ENCODE peak calls at places on chromosomes 7 and 10, in five cellular contexts. One of them, this sample, is unnamed. For H3K4me1, the result is how much of the 10 kb centered on the place peaks cover.

GRCh38 chr7:102286237-102287081 is at the start of gene SH2B2:
- DNase-seq in Peyer's patch: peak
- DNase-seq in uterus: peak
- DNase-seq in IMR-90: peak
- DNase-seq in mammary epithelial cell: peak
- DNase-seq in this sample: peak

GRCh38 chr10:3761916-3762708 is 22.9 kb downstream of the KLF6 start:
- DNase-seq in Peyer's patch: no peak
- DNase-seq in uterus: no peak
- DNase-seq in IMR-90: peak
- DNase-seq in mammary epithelial cell: peak
- DNase-seq in this sample: no peak

GRCh38 chr7:99839560-99840011 is 11.8 kb downstream of the CYP3A43 start:
- DNase-seq in Peyer's patch: no peak
- DNase-seq in uterus: no peak
- DNase-seq in IMR-90: no peak
- DNase-seq in mammary epithelial cell: peak
- DNase-seq in this sample: no peak

GRCh38 chr10:86744067-86744725 is 12.2 kb upstream of the BMPR1A start:
- DNase-seq in Peyer's patch: no peak
- DNase-seq in uterus: no peak
- DNase-seq in IMR-90: no peak
- DNase-seq in mammary epithelial cell: no peak
- DNase-seq in this sample: no peak

GRCh38 chr7:43484678-43485355 is 98.1 kb upstream of the STK17A start:
- DNase-seq in Peyer's patch: no peak
- DNase-seq in uterus: no peak
- DNase-seq in IMR-90: no peak
- DNase-seq in mammary epithelial cell: no peak
- DNase-seq in this sample: no peak

GRCh38 chr7:134448359-134449229 is 10.3 kb downstream of the AKR1B1 start:
- DNase-seq in Peyer's patch: no peak
- DNase-seq in uterus: no peak
- DNase-seq in IMR-90: peak
- DNase-seq in mammary epithelial cell: peak
- DNase-seq in this sample: no peak

GRCh38 chr10:93496322-93497041 is at the start of gene CEP55:
- DNase-seq in Peyer's patch: peak
- DNase-seq in uterus: peak
- DNase-seq in IMR-90: peak
- DNase-seq in mammary epithelial cell: peak
- DNase-seq in this sample: peak

GRCh38 chr10:43350686-43351085 is 20.8 kb upstream of the FXYD4 start:
- DNase-seq in Peyer's patch: no peak
- DNase-seq in uterus: no peak
- DNase-seq in IMR-90: no peak
- DNase-seq in mammary epithelial cell: no peak
- DNase-seq in this sample: no peak

GRCh38 chr7:85287126-85287825 is 100.4 kb upstream of the SEMA3D start:
- DNase-seq in Peyer's patch: no peak
- DNase-seq in uterus: no peak
- DNase-seq in IMR-90: peak
- DNase-seq in mammary epithelial cell: no peak
- DNase-seq in this sample: no peak

GRCh38 chr10:124386186-124387077 is 32.3 kb downstream of the OAT start:
- DNase-seq in Peyer's patch: no peak
- DNase-seq in uterus: no peak
- DNase-seq in IMR-90: no peak
- DNase-seq in mammary epithelial cell: no peak
- DNase-seq in this sample: peak

GRCh38 chr10:120760246-120760645 is 90.9 kb upstream of the WDR11 start:
- DNase-seq in Peyer's patch: no peak
- DNase-seq in uterus: no peak
- DNase-seq in IMR-90: no peak
- DNase-seq in mammary epithelial cell: no peak
- DNase-seq in this sample: no peak

GRCh38 chr7:112790651-112790973 is 419 bp upstream of the TMEM168 start:
- DNase-seq in Peyer's patch: no peak
- DNase-seq in uterus: no peak
- DNase-seq in IMR-90: no peak
- DNase-seq in mammary epithelial cell: no peak
- DNase-seq in this sample: no peak

GRCh38 chr7:112791465-112792168 is 1.4 kb upstream of the TMEM168 start:
- DNase-seq in Peyer's patch: no peak
- DNase-seq in uterus: no peak
- DNase-seq in IMR-90: no peak
- DNase-seq in mammary epithelial cell: no peak
- DNase-seq in this sample: no peak

GRCh38 chr7:112789824-112790650 is at the start of gene TMEM168:
- DNase-seq in Peyer's patch: peak
- DNase-seq in uterus: peak
- DNase-seq in IMR-90: peak
- DNase-seq in mammary epithelial cell: peak
- DNase-seq in this sample: peak

GRCh38 chr7:112789453-112789823 is 755 bp downstream of the TMEM168 start:
- DNase-seq in Peyer's patch: no peak
- DNase-seq in uterus: no peak
- DNase-seq in IMR-90: no peak
- DNase-seq in mammary epithelial cell: no peak
- DNase-seq in this sample: no peak

GRCh38 chr7:112788778-112789343 is 1.3 kb downstream of the TMEM168 start:
- DNase-seq in Peyer's patch: no peak
- DNase-seq in uterus: no peak
- DNase-seq in IMR-90: no peak
- DNase-seq in mammary epithelial cell: no peak
- DNase-seq in this sample: no peak
- H3K4me3 ChIP-seq in Peyer's patch: no peak
- H3K4me3 ChIP-seq in uterus: peak
- H3K4me3 ChIP-seq in IMR-90: peak
- H3K4me3 ChIP-seq in mammary epithelial cell: peak
- H3K4me3 ChIP-seq in this sample: peak

GRCh38 chr7:111529507-111530355 is 32.6 kb downstream of the IMMP2L start:
- DNase-seq in Peyer's patch: no peak
- DNase-seq in uterus: no peak
- DNase-seq in IMR-90: peak
- DNase-seq in mammary epithelial cell: no peak
- DNase-seq in this sample: no peak

GRCh38 chr7:111535142-111535541 is 27.1 kb downstream of the IMMP2L start:
- DNase-seq in Peyer's patch: no peak
- DNase-seq in uterus: no peak
- DNase-seq in IMR-90: no peak
- DNase-seq in mammary epithelial cell: no peak
- DNase-seq in this sample: no peak

GRCh38 chr7:111532625-111533024 is 29.7 kb downstream of the IMMP2L start:
- DNase-seq in Peyer's patch: no peak
- DNase-seq in uterus: no peak
- DNase-seq in IMR-90: no peak
- DNase-seq in mammary epithelial cell: no peak
- DNase-seq in this sample: no peak

GRCh38 chr7:111530356-111530668 is 32.0 kb downstream of the IMMP2L start:
- DNase-seq in Peyer's patch: no peak
- DNase-seq in uterus: no peak
- DNase-seq in IMR-90: no peak
- DNase-seq in mammary epithelial cell: no peak
- DNase-seq in this sample: no peak

DNA sequence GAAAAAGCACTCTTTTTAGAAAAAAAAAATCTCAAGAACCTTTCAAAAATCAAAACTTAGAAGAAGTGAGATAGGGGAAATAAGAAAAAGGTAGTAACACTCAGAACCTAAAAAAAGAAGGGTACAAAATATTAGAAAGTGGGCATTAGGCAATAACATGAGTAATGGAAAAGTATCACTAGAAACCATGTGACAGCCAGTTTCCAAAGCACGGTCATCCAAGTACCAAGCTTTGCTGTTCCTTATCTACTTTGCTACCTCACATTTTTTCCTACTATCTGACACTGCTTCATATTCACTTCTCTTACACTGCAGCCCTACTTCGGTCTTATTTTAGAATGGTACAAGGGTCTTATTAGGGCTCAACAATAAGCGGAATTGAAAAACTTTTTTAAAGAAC is 30.3 kb downstream of the IMMP2L start:
- DNase-seq in Peyer's patch: no peak
- DNase-seq in uterus: no peak
- DNase-seq in IMR-90: no peak
- DNase-seq in mammary epithelial cell: no peak
- DNase-seq in this sample: no peak
- H3K4me1 ChIP-seq in Peyer's patch: under half
- H3K4me1 ChIP-seq in uterus: under half
- H3K4me1 ChIP-seq in IMR-90: under half
- H3K4me1 ChIP-seq in mammary epithelial cell: under half
- H3K4me1 ChIP-seq in this sample: under half

GRCh38 chr10:29543715-29544114 is 91.1 kb downstream of the SVIL start:
- DNase-seq in Peyer's patch: no peak
- DNase-seq in uterus: no peak
- DNase-seq in IMR-90: no peak
- DNase-seq in mammary epithelial cell: no peak
- DNase-seq in this sample: no peak

GRCh38 chr10:29539398-29539797 is 95.4 kb downstream of the SVIL start:
- DNase-seq in Peyer's patch: no peak
- DNase-seq in uterus: no peak
- DNase-seq in IMR-90: no peak
- DNase-seq in mammary epithelial cell: no peak
- DNase-seq in this sample: no peak

GRCh38 chr10:29542723-29543122 is 92.0 kb downstream of the SVIL start:
- DNase-seq in Peyer's patch: no peak
- DNase-seq in uterus: no peak
- DNase-seq in IMR-90: no peak
- DNase-seq in mammary epithelial cell: no peak
- DNase-seq in this sample: no peak

GRCh38 chr10:29540016-29540415 is 94.8 kb downstream of the SVIL start:
- DNase-seq in Peyer's patch: no peak
- DNase-seq in uterus: no peak
- DNase-seq in IMR-90: no peak
- DNase-seq in mammary epithelial cell: no peak
- DNase-seq in this sample: no peak

DNA sequence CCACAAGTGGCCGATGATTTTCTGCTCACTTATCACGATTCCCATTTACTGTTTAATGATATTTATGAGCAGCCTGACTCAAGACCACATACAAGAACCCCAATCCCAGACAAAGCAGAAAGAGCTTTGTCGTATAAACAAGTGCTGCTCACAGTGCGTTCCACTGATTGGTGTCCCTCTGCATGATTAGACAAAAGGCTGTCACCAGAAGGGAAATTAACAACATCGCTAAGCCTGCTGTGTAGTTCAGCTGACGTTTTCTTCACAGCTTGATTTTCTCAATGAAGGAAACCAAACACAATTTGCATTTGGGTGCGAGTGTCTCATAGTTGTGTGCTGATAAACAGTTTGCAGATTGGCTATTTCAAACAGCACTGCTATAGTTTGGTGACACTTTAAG is 92.9 kb downstream of the SVIL start:
- DNase-seq in Peyer's patch: no peak
- DNase-seq in uterus: no peak
- DNase-seq in IMR-90: no peak
- DNase-seq in mammary epithelial cell: no peak
- DNase-seq in this sample: no peak
- H3K27ac ChIP-seq in Peyer's patch: no peak
- H3K27ac ChIP-seq in uterus: no peak
- H3K27ac ChIP-seq in IMR-90: no peak
- H3K27ac ChIP-seq in mammary epithelial cell: no peak
- H3K27ac ChIP-seq in this sample: no peak

GRCh38 chr7:25895792-25896171 is 256.2 kb upstream of the NFE2L3 start:
- DNase-seq in Peyer's patch: no peak
- DNase-seq in uterus: no peak
- DNase-seq in IMR-90: no peak
- DNase-seq in mammary epithelial cell: no peak
- DNase-seq in this sample: no peak
- H3K4me3 ChIP-seq in Peyer's patch: no peak
- H3K4me3 ChIP-seq in uterus: no peak
- H3K4me3 ChIP-seq in IMR-90: no peak
- H3K4me3 ChIP-seq in mammary epithelial cell: no peak
- H3K4me3 ChIP-seq in this sample: no peak

GRCh38 chr10:121994429-121994881 is 5.5 kb downstream of the TACC2 start:
- DNase-seq in Peyer's patch: no peak
- DNase-seq in uterus: peak
- DNase-seq in IMR-90: no peak
- DNase-seq in mammary epithelial cell: peak
- DNase-seq in this sample: no peak
- H3K4me1 ChIP-seq in Peyer's patch: under half
- H3K4me1 ChIP-seq in uterus: under half
- H3K4me1 ChIP-seq in IMR-90: under half
- H3K4me1 ChIP-seq in mammary epithelial cell: under half
- H3K4me1 ChIP-seq in this sample: under half